ENCODE peak calls at places on chromosomes 2 and 18, in six cellular contexts. M, S, U, G, T and E are unnamed samples.

GRCh38 chr2:234989183-234989701 is 37.4 kb downstream of the SH3BP4 start:
- DNase-seq in G (peak), U (no peak), S (peak), M (no peak), T (peak), E (peak)

GRCh38 chr2:10389596-10389995 is 58.5 kb downstream of the ODC1 start:
- DNase-seq in S (peak), T (no peak), M (no peak), G (no peak), U (no peak), E (no peak)

GRCh38 chr18:7617738-7618422 is 50.8 kb downstream of the PTPRM start:
- DNase-seq in G (no peak), S (peak), U (no peak), T (peak), M (no peak), E (no peak)

GRCh38 chr18:63155169-63155852 is 164.3 kb downstream of the BCL2 start:
- DNase-seq in S (peak), U (no peak), T (no peak), G (peak), M (peak), E (peak)

GRCh38 chr2:3108710-3109702 is 268.6 kb downstream of the EIPR1 start:
- DNase-seq in U (no peak), M (no peak), S (no peak), G (no peak), T (no peak), E (no peak)

GRCh38 chr2:45843136-45843535 is 191.7 kb downstream of the PRKCE start:
- DNase-seq in T (no peak), M (no peak), G (no peak), U (peak), S (no peak), E (no peak)

GRCh38 chr2:11303290-11304013 is 41.0 kb downstream of the ROCK2 start:
- DNase-seq in T (no peak), S (no peak), M (no peak), U (no peak), G (no peak), E (no peak)

GRCh38 chr2:241180495-241180894 is 8.0 kb upstream of the ANO7 start:
- DNase-seq in G (no peak), U (no peak), M (no peak), S (no peak), T (no peak), E (peak)

GRCh38 chr2:160156665-160157064 is 43.4 kb downstream of the ITGB6 start:
- DNase-seq in M (no peak), G (no peak), U (no peak), T (peak), S (no peak), E (no peak)

GRCh38 chr18:40375811-40376210 is 1579.2 kb upstream of the PIK3C3 start:
- DNase-seq in M (no peak), S (no peak), G (no peak), T (no peak), U (no peak), E (no peak)

GRCh38 chr2:3523551-3524041 is 4.3 kb upstream of the ADI1 start:
- DNase-seq in G (no peak), M (no peak), U (no peak), T (peak), S (peak), E (no peak)

GRCh38 chr18:55642191-55642590 is 54.2 kb upstream of the TCF4 start:
- DNase-seq in G (no peak), S (no peak), T (no peak), M (no peak), U (no peak), E (no peak)

GRCh38 chr18:37861981-37862380 is 296.4 kb upstream of the CELF4 start:
- DNase-seq in M (no peak), G (no peak), T (no peak), U (no peak), S (no peak), E (no peak)

GRCh38 chr18:13048061-13048605 is 57.0 kb downstream of the CEP192 start:
- DNase-seq in T (no peak), G (no peak), U (no peak), S (no peak), M (no peak), E (no peak)

GRCh38 chr2:101821059-101821805 is 123.7 kb downstream of the MAP4K4 start:
- DNase-seq in T (no peak), S (no peak), M (no peak), G (no peak), U (no peak), E (no peak)

GRCh38 chr2:12032421-12032820 is 286.0 kb downstream of the LPIN1 start:
- DNase-seq in S (no peak), M (no peak), T (no peak), G (no peak), U (peak), E (no peak)

GRCh38 chr2:60066971-60067370 is 486.5 kb downstream of the BCL11A start:
- DNase-seq in M (no peak), G (no peak), T (no peak), S (no peak), U (no peak), E (no peak)

GRCh38 chr18:34158881-34159690 is 65.6 kb downstream of the NOL4 start:
- DNase-seq in T (peak), U (peak), M (no peak), G (no peak), S (peak), E (peak)

GRCh38 chr18:8586956-8587355 is 22.3 kb upstream of the RAB12 start:
- DNase-seq in M (no peak), T (no peak), S (no peak), G (no peak), U (no peak), E (no peak)